ENCODE peak calls at places on chromosomes 12 and 14, in seven cellular contexts. N is mesenchymal stem cell, S is IMR-90, W is neuronal stem cell, T is mesendoderm, B is H1, Y is trophoblast cell. O is an unnamed sample.

GRCh38 chr14:55581011-55581806 is 1.2 kb downstream of the KTN1 start:
- DNase-seq in B (peak; percentile 77), N (peak; percentile 58), T (peak; percentile 76), S (no peak), W (no peak), Y (peak; percentile 92), O (peak; percentile 46)

GRCh38 chr14:104318558-104319488 is 180.4 kb downstream of the KIF26A start:
- DNase-seq in W (no peak), B (no peak), Y (no peak), T (no peak), S (no peak), N (no peak), O (no peak)

GRCh38 chr12:51533799-51534198 is 57.2 kb upstream of the SCN8A start:
- DNase-seq in Y (no peak), N (peak; percentile 33), W (no peak), B (no peak), T (peak; percentile 47), S (peak; percentile 36), O (peak; percentile 23)

GRCh38 chr14:57382283-57382682 is 8.1 kb upstream of the NAA30 start:
- DNase-seq in W (no peak), Y (peak; percentile 7), N (peak; percentile 90), S (peak; percentile 94), B (no peak), T (no peak), O (no peak)

GRCh38 chr14:94569381-94570001 is 8.2 kb downstream of the SERPINA4 start:
- DNase-seq in S (no peak), W (no peak), Y (no peak), N (no peak), T (no peak), B (no peak), O (no peak)

GRCh38 chr14:99157246-99157645 is 114.8 kb downstream of the BCL11B start:
- DNase-seq in B (peak; percentile 29), N (no peak), W (no peak), Y (no peak), S (no peak), T (no peak), O (no peak)

GRCh38 chr12:124694250-124694649 is 126.8 kb upstream of the NCOR2 start:
- DNase-seq in Y (no peak), S (no peak), W (no peak), T (no peak), N (no peak), B (no peak), O (no peak)

GRCh38 chr14:26395726-26396125 is 202.1 kb downstream of the NOVA1 start:
- DNase-seq in S (no peak), T (no peak), W (no peak), Y (no peak), N (no peak), B (no peak), O (no peak)

GRCh38 chr14:80577599-80577998 is 363.9 kb downstream of the CEP128 start:
- DNase-seq in B (no peak), Y (no peak), S (no peak), T (no peak), W (no peak), N (no peak), O (no peak)

DNA sequence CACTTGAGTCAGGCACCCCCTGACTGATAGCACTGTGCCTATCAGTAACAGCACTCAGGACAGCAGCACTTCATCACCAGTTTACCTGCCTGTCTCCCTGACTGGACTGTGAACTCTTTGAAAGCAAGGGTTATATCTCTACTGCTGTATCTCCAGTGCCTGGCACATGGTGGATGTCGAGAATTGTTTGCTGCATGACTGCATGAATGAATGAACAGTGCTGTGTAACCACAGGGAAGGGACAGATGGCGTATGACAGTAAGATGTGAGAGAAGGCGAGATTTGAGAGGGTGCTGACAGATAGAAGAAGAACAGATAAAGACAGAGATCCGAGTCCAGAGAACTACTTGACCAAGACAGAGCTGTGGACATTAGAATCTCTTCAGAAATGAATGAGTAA is 29.7 kb downstream of the BRAP start:
- DNase-seq in S (no peak), W (no peak), T (no peak), N (no peak), Y (no peak), B (no peak), O (no peak)
- H3K23ac ChIP-seq in S (no peak overlapping the region), W (no peak overlapping the region), T (no peak overlapping the region), N (no peak overlapping the region), Y (no peak overlapping the region), B (no peak overlapping the region), O (no peak overlapping the region)

DNA sequence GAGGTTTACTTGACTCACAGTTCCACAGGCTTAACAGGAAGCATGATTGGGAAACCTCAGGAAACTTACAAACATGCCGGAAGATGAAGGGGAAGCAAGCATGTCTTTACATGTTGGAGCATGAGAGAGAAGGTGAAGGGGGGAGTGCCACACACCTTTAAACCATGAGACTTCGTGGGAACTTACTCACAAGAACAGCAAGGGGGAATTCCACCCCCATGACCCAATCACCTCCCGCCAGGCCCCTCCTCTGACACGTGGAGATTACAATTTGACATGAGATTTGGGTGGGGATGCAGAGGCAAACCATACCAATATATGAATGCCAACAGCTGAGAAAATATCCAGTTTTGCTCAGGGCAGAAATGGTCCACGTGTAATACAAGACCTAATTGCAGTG is 518.6 kb downstream of the VRK1 start:
- DNase-seq in B (no peak), Y (no peak), W (no peak), S (no peak), T (peak; percentile 28), N (no peak), O (no peak)
- H3K23ac ChIP-seq in B (no peak overlapping the region), Y (no peak overlapping the region), W (no peak overlapping the region), S (no peak overlapping the region), T (no peak overlapping the region), N (no peak overlapping the region), O (no peak overlapping the region)

GRCh38 chr12:85708775-85709174 is 127.4 kb downstream of the RASSF9 start:
- DNase-seq in Y (no peak), B (no peak), N (no peak), T (no peak), S (no peak), W (no peak), O (no peak)
- H3K23ac ChIP-seq in Y (no peak overlapping the region), B (no peak overlapping the region), N (no peak overlapping the region), T (no peak overlapping the region), S (no peak overlapping the region), W (no peak overlapping the region), O (no peak overlapping the region)

DNA sequence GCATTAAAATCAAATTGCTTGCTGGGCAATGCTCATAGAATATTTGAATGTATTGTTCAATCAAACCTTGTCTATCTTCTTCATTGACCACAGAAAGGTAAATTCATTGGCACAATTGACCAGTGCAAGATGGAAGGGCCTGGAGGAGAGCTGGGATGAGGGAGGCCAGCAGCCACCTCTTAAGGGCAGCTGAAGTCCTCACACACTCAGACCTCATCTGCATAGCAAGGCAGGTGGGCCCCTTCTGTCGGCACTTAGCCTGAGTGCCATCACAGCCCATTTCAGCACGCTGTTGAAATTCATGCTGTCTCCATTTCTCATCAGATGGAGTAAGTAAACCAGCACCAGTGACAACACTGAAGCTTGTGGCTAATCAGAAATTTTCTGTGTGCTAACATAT is 25.4 kb upstream of the HMGA2 start:
- DNase-seq in S (no peak), B (no peak), Y (no peak), T (peak; percentile 32), W (no peak), N (no peak), O (peak; percentile 63)
- H3K23ac ChIP-seq in S (no peak overlapping the region), B (no peak overlapping the region), Y (no peak overlapping the region), T (no peak overlapping the region), W (no peak overlapping the region), N (no peak overlapping the region), O (no peak overlapping the region)

GRCh38 chr14:32920696-32921276 is 17.9 kb upstream of the NPAS3 start:
- DNase-seq in T (no peak), Y (no peak), B (no peak), S (no peak), W (no peak), N (no peak), O (no peak)
- H3K23ac ChIP-seq in T (no peak overlapping the region), Y (no peak overlapping the region), B (no peak overlapping the region), S (no peak overlapping the region), W (no peak overlapping the region), N (no peak overlapping the region), O (no peak overlapping the region)

DNA sequence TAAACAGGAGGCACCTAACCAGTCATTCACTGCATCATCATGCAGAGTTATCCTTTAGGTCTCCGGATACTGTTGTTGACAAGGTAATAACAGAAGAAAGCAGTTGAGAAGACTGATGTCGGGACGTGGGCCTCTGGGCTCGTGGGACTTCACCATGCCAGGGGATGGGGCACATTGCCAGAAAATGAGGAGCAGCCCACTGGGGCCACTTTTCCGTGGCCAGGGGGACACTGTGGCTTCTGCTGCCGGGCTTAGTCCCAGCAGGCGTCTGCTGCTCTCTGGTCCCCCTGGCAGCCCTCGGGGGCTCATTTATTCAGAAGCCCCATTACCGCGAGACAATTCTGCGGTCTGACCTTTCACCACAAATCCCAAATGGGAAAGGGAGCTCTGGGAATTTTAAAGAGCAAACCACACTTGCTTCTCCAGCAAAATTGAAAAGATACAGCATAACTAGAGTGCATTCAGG is 201.2 kb downstream of the DAD1 start:
- DNase-seq in Y (no peak), W (no peak), S (no peak), T (no peak), N (no peak), B (no peak), O (peak; percentile 31)
- H3K23ac ChIP-seq in Y (no peak overlapping the region), W (no peak overlapping the region), S (no peak overlapping the region), T (no peak overlapping the region), N (no peak overlapping the region), B (no peak overlapping the region), O (no peak overlapping the region)

DNA sequence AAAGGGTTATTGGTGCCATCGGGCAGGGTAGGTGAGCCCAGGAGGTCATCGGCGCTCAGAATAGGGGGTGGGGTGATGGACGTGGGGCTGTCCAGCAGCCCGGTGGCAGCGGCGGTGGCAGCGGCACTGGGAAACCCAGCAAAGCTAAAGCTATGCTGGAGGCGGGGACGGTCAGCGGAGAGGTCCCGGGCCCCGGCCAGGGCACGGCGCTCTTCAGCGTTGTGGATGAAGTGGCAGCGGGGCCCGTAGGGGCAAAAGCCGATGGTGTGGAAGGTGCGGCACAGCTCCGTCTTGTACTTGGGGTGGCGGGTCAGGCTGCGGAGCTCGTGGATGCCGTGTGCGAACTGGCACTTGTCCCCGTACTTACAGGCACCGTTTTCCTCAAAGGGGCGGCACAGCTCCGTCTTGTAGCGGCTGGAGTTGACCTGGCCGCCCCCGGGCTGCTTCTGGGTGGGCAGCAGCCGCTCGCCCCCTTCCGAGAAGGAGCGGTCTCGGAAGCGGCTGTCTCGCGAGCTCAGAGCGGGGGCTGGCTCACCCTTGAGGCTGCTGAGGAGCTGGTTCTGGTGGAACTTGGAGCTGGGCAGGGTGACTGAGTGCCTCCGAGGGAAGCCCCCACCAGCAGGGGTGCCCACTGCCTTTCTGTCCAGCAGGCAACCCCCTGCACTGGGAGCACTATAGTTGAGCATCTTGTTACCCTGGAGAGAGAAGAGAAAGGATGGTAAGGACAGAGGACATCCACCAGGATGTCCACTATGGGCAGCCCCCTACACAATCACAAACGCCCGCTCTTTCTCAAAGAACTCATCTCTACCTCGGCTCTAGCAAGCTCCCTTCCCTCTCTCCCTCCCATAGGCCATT is 2.8 kb downstream of the ZFP36L1 start:
- DNase-seq in W (no peak), N (peak; percentile 49), Y (peak; percentile 36), T (no peak), S (no peak), B (peak; percentile 45), O (no peak)
- H3K23ac ChIP-seq in W (peak overlapping the region; percentile 11), N (no peak overlapping the region), Y (no peak overlapping the region), T (no peak overlapping the region), S (peak overlapping the region; percentile 92), B (no peak overlapping the region), O (no peak overlapping the region)